ENCODE peak calls at places on chromosome X, in nine cellular contexts. K is breast epithelium, W is Panc1, C is stomach, G is transverse colon, A is GM23338, L is H1, N is sigmoid colon, U is K562. Y is an unnamed sample.
A peak's percentile ranks its signal among the peaks of the same experiment; 100 is the strongest.

GRCh38 chrX:136130931-136131843 is 16.1 kb upstream of the FHL1 start:
- DNase-seq in W (peak; percentile 35), A (no peak), G (no peak), N (no peak), L (no peak), K (no peak), U (no peak), C (no peak), Y (no peak)

GRCh38 chrX:15334561-15334960 is 762 bp downstream of the PIGA start:
- DNase-seq in K (no peak), G (no peak), W (no peak), U (no peak), A (no peak), L (no peak), N (no peak), C (no peak), Y (no peak)

GRCh38 chrX:7235071-7235470 is 87.1 kb upstream of the PUDP start:
- DNase-seq in K (no peak), C (no peak), U (no peak), L (no peak), G (no peak), W (no peak), A (no peak), N (no peak), Y (no peak)

GRCh38 chrX:37685452-37686347 is at the start of gene XK:
- DNase-seq in U (peak; percentile 76), K (peak; percentile 52), N (peak; percentile 76), C (peak; percentile 65), G (peak; percentile 71), A (peak; percentile 74), W (no peak), L (peak; percentile 63), Y (peak; percentile 13)

GRCh38 chrX:65607070-65607742 is 60.2 kb upstream of the MSN start:
- DNase-seq in W (no peak), L (no peak), C (no peak), K (no peak), G (no peak), U (no peak), A (no peak), N (no peak), Y (no peak)

GRCh38 chrX:133655262-133655913 is 240.1 kb upstream of the GPC4 start:
- DNase-seq in K (no peak), N (no peak), U (no peak), L (no peak), G (no peak), W (no peak), C (no peak), A (no peak), Y (no peak)

GRCh38 chrX:100895365-100896075 is 21.4 kb upstream of the NOX1 start:
- DNase-seq in C (peak; percentile 33), U (no peak), W (no peak), K (no peak), N (no peak), A (peak; percentile 70), G (peak; percentile 28), L (peak; percentile 42), Y (no peak)

GRCh38 chrX:147838465-147839131 is 73.1 kb upstream of the FMR1 start:
- DNase-seq in W (no peak), N (no peak), G (no peak), K (no peak), C (no peak), A (peak; percentile 27), U (no peak), L (no peak), Y (no peak)

GRCh38 chrX:137405449-137406140 is 160.3 kb upstream of the ZIC3 start:
- DNase-seq in U (no peak), K (no peak), W (no peak), G (no peak), A (no peak), N (no peak), L (no peak), C (no peak), Y (no peak)

GRCh38 chrX:10178866-10179463 is 22.2 kb downstream of the CLCN4 start:
- DNase-seq in A (no peak), U (peak; percentile 26), G (no peak), W (no peak), L (no peak), C (no peak), K (no peak), N (no peak), Y (no peak)

GRCh38 chrX:11346283-11346682 is 53.1 kb downstream of the AMELX start:
- DNase-seq in W (no peak), L (no peak), G (no peak), U (no peak), A (peak; percentile 22), C (no peak), K (no peak), N (no peak), Y (no peak)

GRCh38 chrX:42686296-42686695 is 91.7 kb downstream of the PPP1R2C start:
- DNase-seq in L (no peak), K (no peak), W (no peak), N (no peak), A (no peak), U (no peak), C (no peak), G (no peak), Y (no peak)

GRCh38 chrX:144730486-144730885 is 516.8 kb upstream of the SPANXN1 start:
- DNase-seq in G (no peak), W (no peak), C (no peak), K (no peak), L (no peak), N (no peak), A (no peak), U (no peak), Y (no peak)

GRCh38 chrX:118528089-118528753 is 32.6 kb downstream of the DOCK11 start:
- DNase-seq in K (no peak), U (no peak), N (no peak), C (no peak), A (no peak), L (no peak), W (no peak), G (peak; percentile 21), Y (no peak)
- TF ChIP-seq POLR2AphosphoS5 in K (no peak), U (no peak), N (no peak), C (no peak), A (no peak), L (no peak), W (no peak), G (no peak), Y (peak; percentile 72)

GRCh38 chrX:47217121-47217851 is 1.2 kb upstream of the CDK16 start:
- DNase-seq in K (peak; percentile 67), G (no peak), N (peak; percentile 80), W (no peak), L (no peak), A (peak; percentile 37), U (no peak), C (no peak), Y (no peak)

GRCh38 chrX:47217852-47218279 is 615 bp upstream of the CDK16 start:
- DNase-seq in G (peak; percentile 99), W (peak; percentile 97), K (peak; percentile 94), L (peak; percentile 91), U (peak; percentile 95), A (peak; percentile 96), C (peak; percentile 98), N (peak; percentile 99), Y (peak; percentile 68)

GRCh38 chrX:47218280-47218919 is at the start of gene CDK16:
- DNase-seq in U (peak; percentile 80), C (peak; percentile 79), A (peak; percentile 53), W (no peak), K (peak; percentile 52), G (peak; percentile 86), L (peak; percentile 72), N (peak; percentile 91), Y (peak; percentile 71)

GRCh38 chrX:47221756-47222155 is 3.3 kb downstream of the CDK16 start:
- DNase-seq in U (no peak), G (no peak), K (no peak), L (no peak), N (no peak), W (no peak), A (no peak), C (no peak), Y (no peak)

GRCh38 chrX:47218920-47219815 is 687 bp downstream of the CDK16 start:
- DNase-seq in N (peak; percentile 77), W (no peak), C (no peak), G (peak; percentile 70), U (peak; percentile 72), K (no peak), A (peak; percentile 48), L (peak; percentile 55), Y (peak; percentile 33)
- TF ChIP-seq POLR2AphosphoS5 in N (no peak), W (no peak), C (no peak), G (no peak), U (no peak), K (no peak), A (no peak), L (peak; percentile 18), Y (no peak)

GRCh38 chrX:71095555-71095970 is at the start of gene FOXO4:
- DNase-seq in L (peak; percentile 89), W (peak; percentile 47), K (peak; percentile 84), N (peak; percentile 95), C (peak; percentile 91), G (peak; percentile 93), U (peak; percentile 80), A (peak; percentile 93), Y (peak; percentile 74)
- TF ChIP-seq POLR2AphosphoS5 in L (no peak), W (peak; percentile 26), K (no peak), N (peak; percentile 57), C (peak; percentile 29), G (peak; percentile 53), U (no peak), A (no peak), Y (no peak)

GRCh38 chrX:150690126-150690525 is 3.1 kb upstream of the MTMR1 start:
- DNase-seq in K (no peak), U (no peak), L (no peak), W (no peak), C (no peak), N (no peak), A (no peak), G (no peak), Y (no peak)

GRCh38 chrX:150694738-150695410 is 1.7 kb downstream of the MTMR1 start:
- DNase-seq in N (no peak), L (no peak), A (no peak), K (no peak), U (peak; percentile 17), W (no peak), G (no peak), C (no peak), Y (no peak)

GRCh38 chrX:150692296-150692695 is 900 bp upstream of the MTMR1 start:
- DNase-seq in A (no peak), N (no peak), L (no peak), G (no peak), W (no peak), C (no peak), K (no peak), U (no peak), Y (no peak)

GRCh38 chrX:150693782-150694574 is 782 bp downstream of the MTMR1 start:
- DNase-seq in N (peak; percentile 69), W (no peak), K (peak; percentile 52), G (peak; percentile 80), C (peak; percentile 66), L (peak; percentile 64), U (peak; percentile 87), A (peak; percentile 74), Y (peak; percentile 75)

GRCh38 chrX:150692837-150693781 is at the start of gene MTMR1:
- DNase-seq in K (no peak), N (peak; percentile 67), U (peak; percentile 79), L (no peak), A (peak; percentile 29), W (no peak), C (peak; percentile 44), G (peak; percentile 42), Y (peak; percentile 43)
- TF ChIP-seq POLR2AphosphoS5 in K (no peak), N (no peak), U (no peak), L (no peak), A (peak; percentile 37), W (no peak), C (no peak), G (no peak), Y (no peak)